ENCODE peak calls at places on chromosome 15, in nine cellular contexts. W, E, P, I, D, H, S, F and U are unnamed samples.
A peak's percentile ranks its signal among the peaks of the same experiment; 100 is the strongest.

GRCh38 chr15:80878867-80879250 is 99.7 kb downstream of the CEMIP start:
- DNase-seq in D (no peak), P (no peak), H (no peak), F (no peak), W (no peak), S (no peak), I (no peak), E (no peak), U (no peak)

GRCh38 chr15:68410466-68411200 is 21.3 kb downstream of the ITGA11 start:
- DNase-seq in P (peak; percentile 37), I (no peak), H (no peak), F (no peak), D (no peak), W (peak; percentile 19), S (no peak), E (no peak), U (no peak)

GRCh38 chr15:50051811-50052419 is 67.1 kb downstream of the ATP8B4 start:
- DNase-seq in W (peak; percentile 74), D (peak; percentile 91), I (peak; percentile 56), H (no peak), S (peak; percentile 41), F (no peak), P (no peak), E (peak; percentile 62), U (no peak)

GRCh38 chr15:88396382-88396781 is 70.8 kb downstream of the MRPL46 start:
- DNase-seq in I (no peak), W (no peak), P (no peak), D (no peak), F (no peak), H (no peak), E (peak; percentile 45), S (no peak), U (no peak)

GRCh38 chr15:91668370-91668769 is 185.1 kb upstream of the SLCO3A1 start:
- DNase-seq in W (no peak), I (no peak), E (no peak), D (no peak), F (no peak), H (no peak), P (no peak), S (no peak), U (no peak)

GRCh38 chr15:92882697-92883642 is 17.2 kb upstream of the CHD2 start:
- DNase-seq in S (no peak), H (no peak), D (peak; percentile 51), I (peak; percentile 40), E (peak; percentile 59), F (peak; percentile 39), P (no peak), W (no peak), U (no peak)

GRCh38 chr15:59879506-59879905 is 124.6 kb upstream of the FOXB1 start:
- DNase-seq in S (no peak), D (peak; percentile 81), W (no peak), E (no peak), I (no peak), P (no peak), H (no peak), F (no peak), U (no peak)

GRCh38 chr15:63006032-63006878 is 36.3 kb upstream of the TPM1 start:
- DNase-seq in F (no peak), W (no peak), H (no peak), P (no peak), D (no peak), E (peak; percentile 61), I (no peak), S (no peak), U (no peak)

GRCh38 chr15:67067161-67067853 is 1.9 kb downstream of the SMAD3 start:
- DNase-seq in H (no peak), E (peak; percentile 83), I (peak; percentile 58), P (no peak), F (no peak), S (no peak), D (peak; percentile 64), W (peak; percentile 36), U (no peak)

GRCh38 chr15:20348291-20348899 is 193.2 kb downstream of the GOLGA6L6 start:
- DNase-seq in P (no peak), E (no peak), H (no peak), D (no peak), S (peak; percentile 27), F (no peak), W (no peak), I (no peak), U (no peak)

GRCh38 chr15:47688573-47689086 is 28.7 kb upstream of the SEMA6D start:
- DNase-seq in P (no peak), H (no peak), F (no peak), E (no peak), S (no peak), W (no peak), D (peak; percentile 78), I (no peak), U (no peak)

GRCh38 chr15:95932141-95932540 is 398.4 kb upstream of the NR2F2 start:
- DNase-seq in D (no peak), P (no peak), E (no peak), H (no peak), S (no peak), W (no peak), F (no peak), I (no peak), U (no peak)

GRCh38 chr15:96076350-96076749 is 254.2 kb upstream of the NR2F2 start:
- DNase-seq in F (no peak), W (no peak), S (no peak), D (no peak), I (no peak), H (no peak), E (no peak), P (no peak), U (no peak)

GRCh38 chr15:90322531-90322930 is 29.6 kb upstream of the ZNF774 start:
- DNase-seq in F (no peak), S (no peak), D (no peak), E (peak; percentile 27), W (no peak), P (no peak), H (no peak), I (no peak), U (no peak)

GRCh38 chr15:51289290-51289689 is 49.1 kb downstream of the CYP19A1 start:
- DNase-seq in I (no peak), W (no peak), E (no peak), S (no peak), P (no peak), D (no peak), F (no peak), H (no peak), U (no peak)

GRCh38 chr15:29631076-29632070 is 190.9 kb downstream of the TJP1 start:
- DNase-seq in W (no peak), P (no peak), E (no peak), I (no peak), D (no peak), H (no peak), F (no peak), S (no peak), U (no peak)

GRCh38 chr15:66153549-66154415 is 99.8 kb downstream of the MEGF11 start:
- DNase-seq in H (no peak), D (no peak), I (no peak), W (no peak), S (no peak), E (no peak), F (no peak), P (no peak), U (no peak)

GRCh38 chr15:90716317-90716975 is 700 bp upstream of the BLM start:
- DNase-seq in F (no peak), W (no peak), D (peak; percentile 55), E (no peak), H (no peak), S (no peak), I (no peak), P (no peak), U (no peak)

GRCh38 chr15:68412218-68412617 is 19.7 kb downstream of the ITGA11 start:
- DNase-seq in I (no peak), F (no peak), D (no peak), S (no peak), E (no peak), W (peak; percentile 15), P (peak; percentile 22), H (no peak), U (no peak)

GRCh38 chr15:25682349-25682748 is 180.8 kb downstream of the ATP10A start:
- DNase-seq in S (no peak), D (no peak), E (no peak), H (no peak), P (no peak), F (no peak), W (no peak), I (no peak), U (no peak)

DNA sequence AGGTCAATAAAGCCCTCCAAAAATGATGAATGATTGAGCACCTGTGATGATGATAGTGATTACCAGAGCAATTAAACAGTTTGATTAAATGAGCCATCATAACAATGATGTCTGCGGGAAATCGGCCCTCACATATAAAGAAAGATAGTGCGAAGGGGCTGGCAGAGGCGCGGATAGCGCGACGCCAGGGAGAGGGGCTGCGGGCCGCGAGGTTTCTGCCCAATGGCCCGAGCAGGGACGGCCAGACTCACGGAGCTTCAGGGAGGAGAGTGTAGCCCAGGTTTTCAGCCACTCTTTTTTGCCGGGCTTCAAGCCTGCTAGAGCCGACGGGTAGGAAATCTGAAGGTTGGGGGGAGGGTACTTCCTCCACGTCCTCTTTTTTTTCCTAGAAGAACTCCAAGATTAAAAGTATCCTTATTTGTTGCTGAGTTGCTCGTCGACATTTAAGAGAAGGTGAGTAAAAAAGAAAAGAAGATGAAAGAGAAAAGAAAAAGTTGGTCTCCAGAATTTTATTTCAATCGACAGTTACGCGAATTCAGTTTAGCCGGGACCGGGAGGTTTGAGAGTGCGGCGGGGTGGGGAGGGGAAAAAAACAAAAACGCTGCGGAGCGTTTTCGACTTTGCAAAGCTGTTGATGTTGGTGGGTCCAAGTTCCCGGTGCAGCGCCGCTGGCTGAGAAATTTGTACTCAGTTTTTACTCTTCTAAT is 2.1 kb upstream of the MEIS2 start:
- DNase-seq in S (no peak), F (no peak), I (no peak), W (peak; percentile 58), E (peak; percentile 76), P (no peak), H (no peak), D (peak; percentile 60), U (no peak)
- H3K27ac ChIP-seq in S (peak overlapping the region; percentile 63), F (no peak overlapping the region), I (peak overlapping the region; percentile 97), W (peak overlapping the region; percentile 97), E (no peak overlapping the region), P (no peak overlapping the region), H (peak overlapping the region; percentile 6), D (peak overlapping the region; percentile 35), U (no peak overlapping the region)

GRCh38 chr15:74345051-74345450 is 22.4 kb downstream of the CYP11A1 start:
- DNase-seq in W (no peak), P (peak; percentile 69), E (no peak), S (no peak), D (peak; percentile 31), H (no peak), F (no peak), I (no peak), U (no peak)
- H3K27ac ChIP-seq in W (no peak overlapping the region), P (peak overlapping the region; percentile 42), E (no peak overlapping the region), S (no peak overlapping the region), D (no peak overlapping the region), H (no peak overlapping the region), F (no peak overlapping the region), I (no peak overlapping the region), U (no peak overlapping the region)

GRCh38 chr15:58447244-58448010 is 15.6 kb downstream of the LIPC start:
- DNase-seq in S (no peak), I (no peak), F (no peak), W (no peak), H (no peak), D (peak; percentile 75), P (peak; percentile 89), E (no peak), U (no peak)
- H3K27ac ChIP-seq in S (no peak overlapping the region), I (no peak overlapping the region), F (no peak overlapping the region), W (no peak overlapping the region), H (no peak overlapping the region), D (peak overlapping the region; percentile 37), P (peak overlapping the region; percentile 79), E (no peak overlapping the region), U (no peak overlapping the region)

GRCh38 chr15:57526076-57526475 is 65.6 kb upstream of the MYZAP start:
- DNase-seq in D (peak; percentile 72), F (no peak), P (no peak), W (no peak), I (no peak), S (no peak), H (no peak), E (no peak), U (no peak)
- H3K27ac ChIP-seq in D (no peak overlapping the region), F (no peak overlapping the region), P (no peak overlapping the region), W (no peak overlapping the region), I (peak overlapping the region; percentile 3), S (no peak overlapping the region), H (no peak overlapping the region), E (no peak overlapping the region), U (no peak overlapping the region)